ENCODE peak calls at places on chromosomes 3 and 15, in nine cellular contexts. C is OCI-LY7; D is PC-9; G is spleen; A is esophagus squamous epithelium; Y is foreskin keratinocyte; V is CD4-positive, alpha-beta T cell; W is SK-N-SH; F is A549. N is an unnamed sample.

GRCh38 chr3:152508705-152509104 is 240.0 kb downstream of the MBNL1 start:
- DNase-seq in D (no peak), G (no peak), F (peak), W (no peak), A (no peak), Y (no peak), V (no peak), C (peak), N (no peak)

GRCh38 chr3:76991165-76991564 is 48.7 kb upstream of the ROBO2 start:
- DNase-seq in W (no peak), D (no peak), G (no peak), V (no peak), F (no peak), A (no peak), C (no peak), Y (peak), N (no peak)

GRCh38 chr3:176514297-176514696 is 683.0 kb downstream of the TBL1XR1 start:
- DNase-seq in C (peak), F (peak), G (no peak), W (no peak), Y (no peak), D (peak), A (no peak), V (no peak), N (no peak)

GRCh38 chr3:168002786-168003368 is 92.8 kb downstream of the GOLIM4 start:
- DNase-seq in V (no peak), W (no peak), C (no peak), Y (peak), G (no peak), A (no peak), D (peak), F (peak), N (no peak)

GRCh38 chr3:11727207-11727606 is 83.5 kb upstream of the VGLL4 start:
- DNase-seq in D (no peak), G (no peak), C (no peak), W (no peak), Y (no peak), V (no peak), A (no peak), F (no peak), N (no peak)

GRCh38 chr3:78867409-78868372 is 900.1 kb downstream of the ROBO1 start:
- DNase-seq in C (no peak), W (no peak), F (no peak), G (no peak), A (no peak), V (no peak), Y (no peak), D (no peak), N (no peak)

GRCh38 chr3:130645261-130645660 is 101.4 kb downstream of the PIK3R4 start:
- DNase-seq in W (no peak), F (no peak), G (no peak), A (no peak), V (no peak), C (no peak), Y (no peak), D (no peak), N (no peak)

GRCh38 chr3:50124363-50125226 is 30.5 kb upstream of the SEMA3F start:
- DNase-seq in F (no peak), C (no peak), D (no peak), A (no peak), G (peak), V (no peak), W (peak), Y (no peak), N (peak)

GRCh38 chr3:145639880-145640279 is 521.1 kb downstream of the PLOD2 start:
- DNase-seq in V (no peak), F (no peak), A (no peak), G (no peak), D (no peak), Y (no peak), W (no peak), C (no peak), N (no peak)

DNA sequence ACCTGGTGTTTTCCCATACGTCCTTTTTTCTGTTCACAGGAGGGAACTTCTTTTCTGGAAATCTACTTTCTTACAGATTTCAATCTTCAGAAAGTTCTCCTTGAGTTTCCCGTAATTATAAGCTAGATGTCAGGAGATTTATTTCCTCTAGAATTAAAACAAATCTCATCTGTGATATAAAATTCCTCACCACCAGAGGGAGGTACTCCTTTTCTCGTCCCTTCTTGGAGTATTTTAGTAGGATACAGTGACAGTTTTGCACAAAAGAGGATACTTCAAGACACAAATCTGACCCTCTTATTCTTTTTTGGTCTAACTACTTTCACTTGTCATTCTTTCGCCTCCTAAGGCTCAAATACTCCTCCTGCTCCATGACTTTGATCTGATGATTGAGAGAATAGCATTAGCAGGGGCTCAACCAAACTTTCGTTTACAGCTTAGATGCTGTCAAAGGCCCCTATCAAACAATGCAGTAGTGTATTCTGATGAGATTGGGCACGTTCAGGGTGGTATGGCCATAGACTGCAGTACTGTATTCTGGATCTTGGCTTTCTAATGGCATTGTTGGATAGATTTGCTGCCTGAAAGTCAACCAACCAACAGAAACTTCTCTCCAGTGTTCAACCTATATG is 38.0 kb downstream of the TMEM41A start:
- DNase-seq in F (peak), A (no peak), Y (peak), W (peak), V (no peak), C (peak), D (no peak), G (no peak), N (no peak)
- TF ChIP-seq CTCF in F (peak), A (peak), Y (peak), W (peak), V (no peak), C (peak), D (peak), G (peak), N (peak)

GRCh38 chr3:149751551-149751950 is 738 bp downstream of the COMMD2 start:
- DNase-seq in D (no peak), F (no peak), G (no peak), W (peak), Y (no peak), A (no peak), V (no peak), C (peak), N (no peak)
- H3K27ac ChIP-seq in D (peak), F (peak), G (peak), W (no peak), Y (peak), A (peak), V (peak), C (no peak), N (peak)

DNA sequence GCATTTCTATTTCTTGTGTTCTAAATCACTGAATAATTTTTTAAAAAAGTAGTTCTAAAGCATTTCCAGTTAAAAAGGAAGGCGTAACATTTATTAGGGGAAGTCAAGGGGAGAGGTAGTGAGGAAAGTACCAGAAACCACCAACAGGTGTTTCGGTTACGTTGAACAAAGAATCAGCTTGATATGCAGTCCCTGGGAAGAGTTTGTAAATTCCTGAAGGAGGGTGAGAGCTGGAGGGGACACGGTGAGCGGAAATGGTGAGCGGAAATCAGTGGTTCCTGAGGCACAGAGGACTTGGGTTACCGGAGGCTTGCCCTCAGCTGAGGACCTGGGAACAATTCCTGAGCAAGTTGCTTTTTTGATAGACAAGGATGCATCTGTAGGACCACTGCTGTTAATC is 17.8 kb downstream of the MAP2K1 start:
- DNase-seq in F (no peak), C (no peak), Y (no peak), W (no peak), D (no peak), A (no peak), G (no peak), V (no peak), N (no peak)
- TF ChIP-seq CTCF in F (no peak), C (no peak), Y (no peak), W (no peak), D (no peak), A (no peak), G (peak), V (peak), N (peak)

DNA sequence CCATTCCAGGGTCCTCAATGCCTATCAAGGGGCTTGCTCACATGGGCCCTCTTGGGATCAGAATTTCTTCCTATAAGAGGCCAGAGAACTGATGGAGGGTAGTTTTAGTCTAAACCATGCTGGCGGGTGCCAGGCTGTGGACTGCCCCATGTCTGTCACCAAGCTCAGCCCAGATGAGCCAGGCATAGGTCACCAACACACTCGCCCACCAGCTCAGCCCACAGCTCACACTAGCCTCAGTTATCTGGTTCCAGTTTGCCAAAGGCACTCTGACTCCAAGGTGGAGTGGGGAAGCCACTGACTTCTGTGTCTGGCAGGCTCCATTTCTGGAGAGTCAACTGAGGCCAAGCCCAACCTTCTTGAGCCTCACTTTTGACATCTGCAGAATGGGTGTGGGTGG is 50.7 kb upstream of the INSYN1 start:
- DNase-seq in G (peak), F (no peak), Y (no peak), A (no peak), D (no peak), V (no peak), C (no peak), W (no peak), N (no peak)
- H3K27ac ChIP-seq in G (no peak), F (no peak), Y (no peak), A (no peak), D (no peak), V (no peak), C (no peak), W (no peak), N (no peak)

GRCh38 chr3:122461834-122462233 is 46.0 kb upstream of the WDR5B start:
- DNase-seq in D (no peak), F (no peak), V (no peak), Y (no peak), C (no peak), W (no peak), A (no peak), G (no peak), N (no peak)

GRCh38 chr3:122464659-122465058 is 48.8 kb upstream of the WDR5B start:
- DNase-seq in D (no peak), G (no peak), V (no peak), W (no peak), F (no peak), C (no peak), A (no peak), Y (no peak), N (no peak)

GRCh38 chr3:122457706-122458105 is 41.8 kb upstream of the WDR5B start:
- DNase-seq in C (no peak), A (no peak), W (no peak), Y (no peak), G (no peak), F (no peak), D (no peak), V (no peak), N (no peak)

GRCh38 chr3:122456074-122456473 is 40.2 kb upstream of the WDR5B start:
- DNase-seq in V (no peak), A (no peak), C (no peak), W (no peak), D (no peak), G (no peak), F (no peak), Y (no peak), N (no peak)

DNA sequence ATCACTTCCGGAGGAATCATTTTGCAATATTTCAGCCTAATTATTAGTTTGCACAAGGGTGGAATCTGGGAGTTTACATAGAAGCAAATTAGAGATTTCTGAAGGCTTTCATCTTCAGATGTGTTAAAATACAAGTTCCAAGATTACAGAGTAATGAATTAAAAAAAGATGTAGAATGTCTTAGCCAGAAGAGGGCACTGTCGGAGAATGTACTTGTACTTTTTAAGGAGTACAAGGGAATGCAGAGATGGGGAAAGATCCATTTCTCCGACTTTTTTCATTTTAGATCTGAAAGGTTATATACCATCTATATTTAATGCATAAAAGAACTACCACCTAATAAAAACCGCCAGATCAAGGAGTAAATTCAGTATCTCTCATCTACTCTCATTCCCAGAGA is 43.1 kb upstream of the WDR5B start:
- DNase-seq in G (no peak), A (no peak), D (no peak), F (peak), V (no peak), Y (no peak), C (peak), W (no peak), N (no peak)
- TF ChIP-seq CTCF in G (no peak), A (no peak), D (peak), F (peak), V (no peak), Y (peak), C (peak), W (peak), N (peak)

GRCh38 chr3:6716374-6716773 is 144.5 kb upstream of the GRM7 start:
- DNase-seq in F (no peak), C (peak), D (no peak), V (no peak), W (no peak), Y (no peak), A (no peak), G (no peak), N (no peak)
- H3K27ac ChIP-seq in F (no peak), C (peak), D (no peak), V (no peak), W (no peak), Y (no peak), A (no peak), G (no peak), N (no peak)

GRCh38 chr3:46632792-46633191 is 20.5 kb downstream of the FAM240A start:
- DNase-seq in C (no peak), A (no peak), Y (no peak), G (no peak), F (no peak), V (no peak), W (no peak), D (no peak), N (no peak)
- TF ChIP-seq CTCF in C (no peak), A (no peak), Y (no peak), G (peak), F (no peak), V (no peak), W (no peak), D (no peak), N (no peak)

N was measured in upper lobe of right lung.